ENCODE peak calls at places on chromosomes 16 and 17, in four cellular contexts. E is A172; O is central memory CD4-positive, alpha-beta T cell; T is activated gamma-delta T cell treated with anti-CD3 and anti-CD28 coated beads, Interleukin-2, amount 50 U/mL, for 16 hours. I is an unnamed sample.

GRCh38 chr16:31186930-31187807 is 7.2 kb downstream of the FUS start:
- DNase-seq in O (no peak), E (no peak), T (no peak), I (no peak)

GRCh38 chr16:84881702-84882521 is 62.1 kb downstream of the CRISPLD2 start:
- DNase-seq in T (no peak), O (no peak), E (peak), I (no peak)

GRCh38 chr17:40485851-40486512 is 15.4 kb downstream of the TNS4 start:
- DNase-seq in E (peak), O (peak), T (no peak), I (no peak)

GRCh38 chr16:61243954-61244353 is 792.3 kb downstream of the CDH8 start:
- DNase-seq in O (no peak), T (no peak), E (no peak), I (no peak)

GRCh38 chr17:77996256-77996655 is 37.8 kb downstream of the TNRC6C start:
- DNase-seq in E (no peak), T (no peak), O (no peak), I (no peak)

GRCh38 chr17:42554250-42555121 is 1.8 kb downstream of the HSD17B1 start:
- DNase-seq in O (peak), T (peak), E (peak), I (peak)

GRCh38 chr16:4489030-4489429 is 12.8 kb downstream of the HMOX2 start:
- DNase-seq in E (peak), T (no peak), O (no peak), I (no peak)

GRCh38 chr17:48374650-48375230 is 55.3 kb downstream of the SKAP1 start:
- DNase-seq in E (peak), T (peak), O (peak), I (peak)

GRCh38 chr17:8611135-8611534 is 19.4 kb downstream of the MYH10 start:
- DNase-seq in E (no peak), O (no peak), T (no peak), I (no peak)

GRCh38 chr16:64864232-64864803 is 257.5 kb downstream of the CDH11 start:
- DNase-seq in O (no peak), T (no peak), E (peak), I (no peak)

GRCh38 chr17:72445055-72445991 is 324.5 kb downstream of the SOX9 start:
- DNase-seq in E (no peak), O (no peak), T (no peak), I (no peak)

GRCh38 chr16:81524382-81524781 is 79.8 kb downstream of the CMIP start:
- DNase-seq in O (peak), E (no peak), T (peak), I (no peak)

GRCh38 chr16:50603206-50604064 is 55.2 kb downstream of the NKD1 start:
- DNase-seq in O (no peak), T (no peak), E (peak), I (no peak)

GRCh38 chr17:35127751-35128514 is 6.5 kb downstream of the FNDC8 start:
- DNase-seq in T (no peak), O (no peak), E (no peak), I (no peak)

I was measured in iPS-NIHi11.